ENCODE peak calls at places on chromosomes 1 and 21, in ten cellular contexts. E is AG09319, C is cardiac fibroblast, Z is MCF 10A, I is NB4, W is heart left ventricle, D is IMR-90, N is left ventricle myocardium inferior, H is GM23338, S is body of pancreas. J is an unnamed sample.

GRCh38 chr1:153749408-153750005 is 21.7 kb downstream of the INTS3 start:
- DNase-seq in E (peak), C (peak), Z (peak), I (peak), W (peak), D (peak), N (peak), H (peak), S (peak), J (peak)

GRCh38 chr1:3070304-3070653 is 1.3 kb downstream of the PRDM16 start:
- DNase-seq in E (no peak), C (no peak), Z (no peak), I (no peak), W (no peak), D (no peak), N (no peak), H (no peak), S (no peak), J (no peak)

GRCh38 chr1:162089748-162090147 is 20.3 kb downstream of the NOS1AP start:
- DNase-seq in E (no peak), C (no peak), Z (no peak), I (no peak), W (no peak), D (no peak), N (no peak), H (no peak), S (no peak), J (no peak)

GRCh38 chr1:156673387-156674121 is 3.7 kb downstream of the NES start:
- DNase-seq in E (no peak), C (peak), Z (no peak), I (no peak), W (no peak), D (peak), N (no peak), H (peak), S (no peak), J (no peak)

GRCh38 chr1:74971982-74972381 is 162.2 kb upstream of the LHX8 start:
- DNase-seq in E (no peak), C (no peak), Z (peak), I (no peak), W (no peak), D (no peak), N (no peak), H (no peak), S (no peak), J (no peak)

GRCh38 chr1:180805316-180805715 is 107.4 kb upstream of the KIAA1614 start:
- DNase-seq in E (no peak), C (no peak), Z (no peak), I (peak), W (no peak), D (no peak), N (no peak), H (no peak), S (no peak), J (no peak)

GRCh38 chr1:110339427-110340206 is 440 bp downstream of the RBM15 start:
- DNase-seq in E (no peak), C (peak), Z (peak), I (peak), W (peak), D (peak), N (peak), H (peak), S (peak), J (no peak)

GRCh38 chr1:193058529-193059281 is 455 bp downstream of the UCHL5 start:
- DNase-seq in E (no peak), C (peak), Z (peak), I (peak), W (peak), D (peak), N (peak), H (peak), S (peak), J (no peak)

GRCh38 chr1:76482272-76482671 is 385.0 kb upstream of the ST6GALNAC5 start:
- DNase-seq in E (no peak), C (no peak), Z (no peak), I (no peak), W (no peak), D (no peak), N (no peak), H (no peak), S (no peak), J (no peak)

GRCh38 chr1:111193712-111194480 is 6.5 kb downstream of the DENND2D start:
- DNase-seq in E (no peak), C (no peak), Z (no peak), I (no peak), W (no peak), D (peak), N (no peak), H (no peak), S (no peak), J (no peak)

GRCh38 chr21:36113647-36114428 is 21.0 kb upstream of the CBR3 start:
- DNase-seq in E (no peak), C (no peak), Z (no peak), I (peak), W (no peak), D (no peak), N (no peak), H (no peak), S (peak), J (no peak)

DNA sequence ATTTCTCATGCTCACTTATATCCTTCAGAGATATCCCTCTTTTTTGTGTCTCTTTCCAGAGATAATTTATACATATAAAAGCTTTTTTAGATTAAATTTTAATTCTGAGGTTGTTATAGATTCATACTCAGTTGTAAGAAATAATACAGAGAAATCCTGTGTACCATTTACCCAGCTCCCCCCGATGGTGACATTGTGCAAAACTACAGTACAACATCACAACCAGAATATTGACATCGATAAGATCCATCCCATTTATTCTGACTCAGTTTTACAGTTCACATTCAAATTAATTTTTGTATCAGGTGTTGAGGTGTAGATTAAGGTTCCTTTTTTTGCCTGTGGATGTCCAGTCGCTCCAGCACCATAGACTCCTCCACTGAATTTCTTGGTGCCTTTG is 14.3 kb downstream of the DMRTB1 start:
- DNase-seq in E (no peak), C (peak), Z (no peak), I (no peak), W (no peak), D (peak), N (no peak), H (no peak), S (no peak), J (no peak)
- TF ChIP-seq CTCF in E (peak), C (peak), Z (peak), I (peak), W (no peak), D (peak), N (no peak), H (peak), S (no peak), J (peak)

GRCh38 chr1:19177811-19178210 is 32.3 kb downstream of the UBR4 start:
- DNase-seq in E (no peak), C (no peak), Z (no peak), I (no peak), W (no peak), D (no peak), N (no peak), H (no peak), S (no peak), J (no peak)

GRCh38 chr1:19182223-19182622 is 27.8 kb downstream of the UBR4 start:
- DNase-seq in E (no peak), C (no peak), Z (no peak), I (no peak), W (no peak), D (no peak), N (no peak), H (no peak), S (no peak), J (no peak)

GRCh38 chr1:19178734-19179398 is 31.2 kb downstream of the UBR4 start:
- DNase-seq in E (no peak), C (no peak), Z (no peak), I (no peak), W (no peak), D (no peak), N (no peak), H (no peak), S (no peak), J (no peak)

DNA sequence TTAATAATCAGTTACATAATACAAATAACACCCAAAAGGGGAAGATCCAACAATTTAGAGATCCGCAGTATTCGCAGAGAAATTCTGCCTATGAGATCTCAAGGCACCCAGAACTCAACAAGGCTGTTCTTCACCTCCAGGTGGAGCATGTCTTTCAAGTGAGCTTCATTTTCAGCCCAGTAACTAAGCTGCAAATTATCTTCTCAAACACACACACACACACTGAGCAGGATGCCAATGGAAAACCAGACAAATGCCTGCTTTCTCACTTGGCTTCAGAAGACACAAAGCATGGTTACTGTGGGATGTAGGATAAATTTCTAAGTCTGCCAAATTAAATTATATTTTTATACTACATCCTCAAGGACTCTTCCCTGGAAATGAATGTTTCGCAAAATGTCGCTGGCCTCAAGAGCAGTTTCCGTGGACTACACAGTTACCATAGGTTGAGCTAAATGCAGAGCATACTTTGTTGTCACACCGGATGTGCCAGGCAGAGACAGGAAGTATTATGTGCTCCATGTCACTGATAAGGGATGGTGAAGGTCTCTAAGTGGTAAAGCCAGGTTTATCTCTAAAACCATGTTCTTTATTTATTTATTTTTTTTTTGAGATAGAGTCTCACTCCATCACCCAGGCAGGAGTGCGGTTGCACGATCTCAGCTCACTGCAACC is 30.3 kb downstream of the UBR4 start:
- DNase-seq in E (no peak), C (peak), Z (peak), I (peak), W (no peak), D (peak), N (no peak), H (peak), S (peak), J (no peak)
- TF ChIP-seq CTCF in E (peak), C (peak), Z (peak), I (peak), W (peak), D (peak), N (peak), H (peak), S (peak), J (peak)

GRCh38 chr21:39730418-39731107 is 14.4 kb upstream of the IGSF5 start:
- DNase-seq in E (no peak), C (no peak), Z (peak), I (no peak), W (no peak), D (no peak), N (no peak), H (no peak), S (no peak), J (no peak)
- TF ChIP-seq CTCF in E (no peak), C (no peak), Z (no peak), I (no peak), W (no peak), D (no peak), N (no peak), H (no peak), S (no peak), J (no peak)

DNA sequence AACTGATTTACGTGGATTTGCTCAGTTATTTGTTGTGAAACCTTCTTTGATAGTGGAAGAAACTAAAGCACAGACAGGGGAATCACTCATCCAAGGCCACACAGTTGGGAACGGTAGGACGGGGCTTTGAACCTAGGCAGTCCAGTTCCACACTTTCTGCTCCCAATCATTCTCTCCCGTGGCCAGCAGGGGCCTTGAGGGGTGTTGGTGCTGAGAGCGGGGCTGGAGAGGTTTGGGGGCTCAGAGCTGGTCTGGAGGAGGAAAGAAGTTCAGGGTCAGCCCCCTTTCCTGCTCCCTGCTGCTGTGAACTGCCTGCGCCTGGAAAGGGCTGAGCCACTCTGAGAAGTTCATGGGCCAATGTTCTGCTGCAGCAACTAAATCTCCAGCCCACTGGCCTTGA is 31.4 kb upstream of the ACTL8 start:
- DNase-seq in E (no peak), C (no peak), Z (no peak), I (no peak), W (no peak), D (no peak), N (no peak), H (peak), S (no peak), J (no peak)
- TF ChIP-seq CTCF in E (no peak), C (peak), Z (no peak), I (peak), W (no peak), D (no peak), N (no peak), H (peak), S (no peak), J (no peak)

DNA sequence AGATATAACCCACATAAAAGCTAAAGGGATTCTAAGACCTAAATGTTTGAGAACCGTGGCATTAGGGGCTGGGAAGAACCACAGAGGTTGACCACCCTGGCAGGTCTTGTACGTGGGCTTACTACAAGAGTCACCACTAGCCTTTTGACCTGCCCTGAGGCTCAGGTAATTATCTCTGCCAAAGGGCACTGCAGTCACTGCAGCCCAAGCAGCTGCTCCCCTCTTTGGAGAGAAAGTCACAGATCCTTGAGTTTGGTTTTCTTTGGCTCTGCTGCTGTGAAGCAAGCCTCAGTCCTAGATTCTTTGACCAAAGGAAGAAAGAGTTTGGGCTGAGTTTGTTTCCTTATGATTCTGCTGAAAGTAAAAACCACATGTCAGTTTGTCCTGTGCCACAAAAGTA is 11.6 kb downstream of the PARK7 start:
- DNase-seq in E (no peak), C (no peak), Z (no peak), I (no peak), W (no peak), D (no peak), N (no peak), H (no peak), S (no peak), J (no peak)
- TF ChIP-seq CTCF in E (no peak), C (no peak), Z (no peak), I (no peak), W (no peak), D (no peak), N (no peak), H (no peak), S (no peak), J (no peak)

GRCh38 chr1:70231474-70231873 is 10.3 kb downstream of the SRSF11 start:
- DNase-seq in E (no peak), C (no peak), Z (no peak), I (no peak), W (no peak), D (no peak), N (no peak), H (no peak), S (no peak), J (no peak)

DNA sequence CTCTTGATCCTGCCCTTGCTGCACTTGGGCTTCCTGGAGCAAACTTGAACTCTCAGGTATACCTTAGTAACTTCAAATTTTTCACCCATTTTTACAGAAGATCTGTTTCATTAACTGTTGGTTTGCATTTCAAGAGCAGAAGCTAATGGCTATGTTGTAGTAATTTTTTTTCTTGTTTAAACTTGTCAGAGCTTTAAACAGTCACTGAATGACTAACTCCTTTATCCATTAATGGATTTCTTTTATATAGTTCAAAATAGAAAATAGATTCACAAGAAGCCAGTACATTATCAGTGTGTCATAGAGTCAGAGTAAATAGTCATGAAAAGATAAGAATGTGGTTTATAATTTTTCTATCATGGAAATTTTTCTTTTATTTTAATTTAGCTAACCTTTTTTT is 13.6 kb downstream of the SRSF11 start:
- DNase-seq in E (no peak), C (no peak), Z (no peak), I (no peak), W (no peak), D (no peak), N (no peak), H (no peak), S (no peak), J (no peak)
- TF ChIP-seq CTCF in E (no peak), C (no peak), Z (no peak), I (no peak), W (no peak), D (no peak), N (no peak), H (no peak), S (no peak), J (no peak)

GRCh38 chr1:173208146-173208545 is 1.0 kb upstream of the TNFSF4 start:
- DNase-seq in E (no peak), C (peak), Z (no peak), I (no peak), W (no peak), D (peak), N (no peak), H (no peak), S (no peak), J (no peak)

GRCh38 chr1:173210716-173211231 is 3.6 kb upstream of the TNFSF4 start:
- DNase-seq in E (no peak), C (no peak), Z (no peak), I (no peak), W (no peak), D (no peak), N (no peak), H (peak), S (no peak), J (no peak)

GRCh38 chr1:173206816-173207595 is at the start of gene TNFSF4:
- DNase-seq in E (no peak), C (peak), Z (no peak), I (peak), W (no peak), D (peak), N (peak), H (peak), S (no peak), J (no peak)

GRCh38 chr1:173210273-173210672 is 3.1 kb upstream of the TNFSF4 start:
- DNase-seq in E (no peak), C (no peak), Z (no peak), I (no peak), W (no peak), D (no peak), N (no peak), H (no peak), S (no peak), J (no peak)

GRCh38 chr1:173208868-173209267 is 1.7 kb upstream of the TNFSF4 start:
- DNase-seq in E (no peak), C (no peak), Z (no peak), I (no peak), W (no peak), D (no peak), N (no peak), H (no peak), S (no peak), J (no peak)
- TF ChIP-seq CTCF in E (no peak), C (no peak), Z (no peak), I (no peak), W (no peak), D (no peak), N (no peak), H (no peak), S (no peak), J (no peak)

DNA sequence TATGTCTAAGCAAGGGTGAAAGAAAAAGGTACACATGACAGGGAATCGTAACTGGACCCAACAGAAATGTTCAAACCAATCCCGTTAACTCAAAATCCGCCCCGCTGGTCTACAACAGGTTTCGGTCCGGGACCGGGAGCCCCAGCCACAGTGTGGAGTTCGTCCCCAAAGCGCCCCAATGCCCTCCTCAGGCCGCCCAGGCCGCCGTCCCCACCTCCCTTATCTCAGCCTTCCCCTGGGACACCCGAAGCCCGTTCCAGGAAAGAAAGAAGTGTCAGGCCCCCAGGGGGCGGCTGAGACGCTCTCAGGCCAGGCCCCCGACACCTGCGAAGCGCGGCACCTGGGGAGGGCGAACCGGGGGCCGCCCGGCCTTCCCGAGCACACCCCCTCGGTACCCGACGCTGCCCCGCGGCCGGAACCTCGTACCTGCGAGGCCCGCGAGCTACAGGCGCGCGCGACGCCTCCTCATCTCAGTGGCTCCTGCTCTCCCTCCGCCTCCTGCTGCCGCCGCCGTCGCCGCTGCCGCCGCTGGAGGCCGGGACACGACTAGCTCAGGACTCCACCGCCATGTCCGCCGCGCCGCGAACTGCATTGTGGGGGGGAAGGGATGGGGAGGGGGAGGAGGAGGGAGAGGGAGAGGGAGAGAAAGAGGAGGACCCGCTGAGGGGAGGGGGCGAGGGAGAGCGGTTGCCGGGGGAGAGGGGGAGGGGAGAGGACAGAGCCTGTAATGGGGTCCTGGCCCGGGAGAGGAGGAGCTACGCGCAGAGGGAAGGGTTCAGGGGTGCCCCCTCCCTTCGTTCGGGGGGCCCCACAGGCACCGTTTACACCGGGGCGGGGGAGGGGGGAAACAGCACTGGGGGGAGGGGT is at the start of gene TUT4:
- DNase-seq in E (peak), C (peak), Z (peak), I (peak), W (peak), D (peak), N (peak), H (peak), S (peak), J (peak)
- TF ChIP-seq CTCF in E (no peak), C (no peak), Z (no peak), I (no peak), W (no peak), D (peak), N (no peak), H (no peak), S (no peak), J (no peak)

DNA sequence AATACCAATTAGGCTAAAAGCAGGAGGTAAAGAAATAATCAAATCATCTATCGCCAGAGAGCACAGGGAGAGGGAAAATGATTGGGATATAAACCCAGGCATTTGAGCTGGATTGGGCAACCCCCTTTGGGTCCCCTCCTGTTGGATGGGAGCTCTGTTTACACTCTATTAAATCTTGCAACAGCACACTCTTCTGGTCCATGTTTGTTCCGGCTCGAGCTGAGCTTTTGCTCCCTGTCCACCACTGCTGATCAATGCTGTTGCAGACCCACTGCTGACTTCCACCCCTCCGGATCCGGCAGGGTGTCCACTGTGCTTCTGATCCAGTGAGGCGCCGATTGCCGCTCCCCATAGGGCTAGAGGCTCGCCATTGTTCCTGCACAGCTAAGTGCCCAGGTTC is 493.8 kb downstream of the MATN1 start:
- DNase-seq in E (no peak), C (no peak), Z (no peak), I (no peak), W (no peak), D (no peak), N (no peak), H (no peak), S (no peak), J (no peak)
- TF ChIP-seq CTCF in E (no peak), C (no peak), Z (no peak), I (no peak), W (no peak), D (no peak), N (no peak), H (no peak), S (no peak), J (no peak)

J was measured in D721Med.